ENCODE peak calls at places on chromosomes 3 and 15, in six cellular contexts. L is body of pancreas, X is BE2C, K is IMR-90, R is WTC11, G is GM10248. Z is an unnamed sample.

GRCh38 chr3:158718490-158719170 is 13.6 kb downstream of the RARRES1 start:
- DNase-seq in X (no peak), L (no peak), G (no peak), K (peak), R (no peak), Z (no peak)

GRCh38 chr3:47377186-47377585 is 3.6 kb upstream of the PTPN23 start:
- DNase-seq in K (no peak), R (no peak), X (no peak), G (no peak), L (no peak), Z (no peak)

GRCh38 chr3:158220575-158220974 is 110.7 kb downstream of the RSRC1 start:
- DNase-seq in X (no peak), K (no peak), L (no peak), R (no peak), G (no peak), Z (no peak)

GRCh38 chr15:43516801-43517353 is 531 bp upstream of the MAP1A start:
- DNase-seq in L (no peak), X (no peak), G (no peak), K (peak), R (no peak), Z (peak)

GRCh38 chr3:185943363-185944106 is 5.7 kb upstream of the TRA2B start:
- DNase-seq in L (peak), K (peak), R (peak), G (peak), X (peak), Z (peak)

GRCh38 chr3:196144383-196145105 is 62.7 kb upstream of the TFRC start:
- DNase-seq in K (peak), R (no peak), G (no peak), L (no peak), X (no peak), Z (no peak)

GRCh38 chr3:98741121-98741716 is 21.9 kb upstream of the ST3GAL6 start:
- DNase-seq in K (peak), X (no peak), L (no peak), R (no peak), G (no peak), Z (no peak)

GRCh38 chr3:39149498-39150169 is 3.8 kb downstream of the CSRNP1 start:
- DNase-seq in K (no peak), X (no peak), G (no peak), R (no peak), L (no peak), Z (no peak)

GRCh38 chr3:79354179-79354688 is 413.6 kb downstream of the ROBO1 start:
- DNase-seq in G (no peak), K (no peak), X (no peak), R (no peak), L (no peak), Z (no peak)

GRCh38 chr15:31758126-31758525 is 272.2 kb upstream of the CHRNA7 start:
- DNase-seq in R (no peak), G (no peak), X (peak), K (peak), L (peak), Z (no peak)

GRCh38 chr3:50297896-50298725 is 1.1 kb downstream of the HYAL3 start:
- DNase-seq in K (no peak), R (no peak), X (no peak), G (no peak), L (peak), Z (no peak)

GRCh38 chr15:52136471-52136993 is 24.0 kb upstream of the BCL2L10 start:
- DNase-seq in G (no peak), R (no peak), L (no peak), X (no peak), K (peak), Z (no peak)

GRCh38 chr3:184562146-184562861 is 719 bp downstream of the EPHB3 start:
- DNase-seq in K (no peak), L (no peak), G (no peak), R (no peak), X (no peak), Z (peak)

GRCh38 chr3:170697803-170698350 is 112.0 kb upstream of the SLC7A14 start:
- DNase-seq in X (no peak), R (no peak), L (no peak), G (no peak), K (no peak), Z (no peak)

GRCh38 chr15:100464256-100464655 is 64.5 kb downstream of the CERS3 start:
- DNase-seq in K (no peak), G (no peak), X (no peak), L (no peak), R (no peak), Z (no peak)

DNA sequence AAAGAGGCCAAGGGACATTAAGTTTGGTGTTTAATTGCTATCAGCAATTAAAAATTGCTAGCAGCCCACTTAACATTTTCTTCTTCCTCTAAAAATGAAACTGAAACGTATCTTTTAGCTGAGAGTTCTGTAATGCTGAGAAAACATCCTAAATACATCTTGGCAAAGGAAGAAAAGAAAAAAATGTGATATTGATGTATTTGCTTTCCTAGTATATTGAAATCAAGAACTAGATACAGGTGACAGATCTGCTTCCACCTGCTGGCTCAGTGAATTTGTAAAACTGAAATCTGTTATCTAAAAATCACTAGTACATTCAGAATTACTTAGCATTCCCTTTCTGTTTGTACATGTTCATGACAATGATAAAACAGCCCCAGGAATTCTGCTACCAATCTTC is 283.2 kb downstream of the ZBTB20 start:
- DNase-seq in L (no peak), R (no peak), X (no peak), K (no peak), G (no peak), Z (no peak)
- TF ChIP-seq CTCF in L (no peak), R (no peak), X (no peak), K (no peak), G (no peak), Z (no peak)

GRCh38 chr15:55993804-55994539 is 560 bp upstream of the NEDD4 start:
- DNase-seq in G (peak), K (peak), R (peak), L (no peak), X (no peak), Z (peak)
- TF ChIP-seq CTCF in G (no peak), K (peak), R (no peak), L (no peak), X (peak), Z (no peak)

GRCh38 chr3:128503164-128503651 is 10.2 kb upstream of the GATA2 start:
- DNase-seq in K (no peak), X (peak), R (no peak), L (peak), G (no peak), Z (peak)
- TF ChIP-seq CTCF in K (peak), X (peak), R (no peak), L (peak), G (no peak), Z (no peak)

DNA sequence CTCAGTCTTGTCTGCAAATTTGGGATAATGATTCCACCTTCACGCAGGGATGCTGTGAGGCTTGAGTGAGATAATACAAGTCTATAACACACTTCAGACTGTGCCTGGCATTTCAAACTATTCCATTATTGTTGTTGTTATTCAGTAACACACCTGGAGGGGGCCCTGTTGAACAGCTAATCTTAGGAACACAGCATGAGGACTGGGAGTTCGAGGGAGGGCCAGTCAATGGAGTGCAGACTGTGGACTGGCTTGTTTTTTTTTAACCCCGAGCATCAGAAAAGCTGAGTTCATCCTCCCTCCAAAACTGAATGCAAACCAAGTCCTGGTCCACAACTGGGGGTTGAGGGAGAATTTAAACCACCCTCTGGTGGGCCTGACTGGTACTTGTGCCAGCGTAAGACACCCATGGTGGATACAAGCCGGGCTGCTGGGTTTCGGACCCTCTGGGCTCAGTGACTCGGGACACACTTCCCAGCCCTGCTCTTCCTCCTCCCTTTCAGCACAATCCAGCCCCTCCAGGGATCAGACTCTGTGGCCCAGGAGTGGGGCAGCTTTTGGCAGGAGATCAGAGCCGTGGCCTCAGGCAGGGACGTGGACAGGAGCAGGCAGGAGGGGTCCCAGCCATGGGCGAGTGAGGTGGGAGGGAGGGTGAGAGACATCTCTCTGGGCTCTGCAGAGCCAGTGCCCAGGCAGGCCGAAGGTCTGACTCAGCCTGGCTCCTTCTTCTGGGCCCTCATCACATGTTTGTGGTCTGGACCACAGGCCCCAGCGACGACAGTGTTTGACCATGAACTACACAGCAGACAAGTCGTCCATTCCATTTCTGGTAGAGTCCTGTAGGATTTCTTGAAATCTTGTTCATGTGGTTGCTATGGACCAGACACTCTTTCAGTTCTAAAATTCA is 36.3 kb upstream of the MEX3B start:
- DNase-seq in X (peak), G (no peak), L (no peak), R (peak), K (peak), Z (no peak)
- TF ChIP-seq CTCF in X (peak), G (no peak), L (no peak), R (peak), K (peak), Z (no peak)

GRCh38 chr3:52682016-52682415 is 3.7 kb downstream of the PBRM1 start:
- DNase-seq in G (no peak), X (no peak), L (peak), R (no peak), K (peak), Z (no peak)
- TF ChIP-seq CTCF in G (peak), X (peak), L (no peak), R (no peak), K (peak), Z (no peak)

GRCh38 chr3:12285003-12285555 is 3.8 kb upstream of the PPARG start:
- DNase-seq in K (no peak), R (no peak), G (no peak), X (no peak), L (no peak), Z (no peak)
- TF ChIP-seq CTCF in K (no peak), R (no peak), G (no peak), X (no peak), L (no peak), Z (no peak)

GRCh38 chr15:24823473-24823872 is 131.3 kb upstream of the SNRPN start:
- DNase-seq in K (no peak), R (peak), L (peak), G (no peak), X (no peak), Z (peak)

GRCh38 chr15:24819680-24820079 is 135.1 kb upstream of the SNRPN start:
- DNase-seq in L (no peak), K (no peak), X (no peak), G (no peak), R (no peak), Z (no peak)
- TF ChIP-seq CTCF in L (no peak), K (no peak), X (no peak), G (no peak), R (no peak), Z (peak)

DNA sequence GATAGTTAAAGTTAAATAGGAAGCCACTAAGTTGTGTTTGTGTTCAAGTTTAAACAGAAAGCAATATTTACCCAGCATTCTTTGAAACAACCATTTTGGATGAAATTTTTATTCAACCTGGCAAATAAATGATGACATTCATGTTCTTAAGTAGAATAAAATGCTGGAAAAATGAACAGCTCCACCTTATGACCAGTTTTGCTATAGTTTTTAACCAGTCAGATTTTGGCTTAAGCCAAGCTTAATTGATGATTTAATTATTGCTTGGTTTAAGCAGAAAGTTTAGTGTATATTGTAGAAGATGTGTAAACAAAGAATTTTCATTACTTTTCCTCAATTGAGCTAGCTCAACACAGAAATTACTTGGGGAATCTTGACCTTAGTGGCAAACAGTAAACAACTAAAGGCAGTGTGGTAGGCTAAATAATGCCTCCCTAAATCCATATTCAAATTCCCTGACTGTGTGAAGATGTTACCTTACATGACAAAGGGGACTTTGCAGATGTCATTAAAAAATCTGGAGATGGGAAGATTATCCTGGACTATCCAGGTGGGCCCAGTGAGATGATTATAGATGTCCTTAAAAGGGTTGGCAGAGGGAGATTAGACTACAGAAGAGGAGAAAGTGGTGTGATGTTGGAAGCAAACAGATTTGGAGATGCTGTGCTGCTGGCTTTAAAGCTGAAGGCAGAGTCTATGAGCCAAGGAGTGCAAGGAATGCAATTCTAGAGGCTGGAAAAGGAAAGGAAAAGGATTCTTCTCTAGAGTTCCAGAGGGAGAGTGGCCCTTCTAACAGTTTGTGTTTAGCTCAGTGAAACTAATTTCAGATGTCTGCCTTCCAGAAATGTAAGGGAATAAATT is 448.6 kb upstream of the GOLIM4 start:
- DNase-seq in K (peak), X (no peak), R (no peak), G (no peak), L (no peak), Z (no peak)
- TF ChIP-seq CTCF in K (peak), X (no peak), R (no peak), G (no peak), L (no peak), Z (no peak)

GRCh38 chr15:40306371-40306770 is 1.4 kb downstream of the PLCB2 start:
- DNase-seq in G (no peak), K (no peak), R (no peak), X (no peak), L (peak), Z (no peak)

GRCh38 chr15:40306908-40307307 is 827 bp downstream of the PLCB2 start:
- DNase-seq in R (no peak), G (no peak), X (no peak), L (no peak), K (no peak), Z (no peak)

GRCh38 chr15:40302981-40303380 is 4.8 kb downstream of the PLCB2 start:
- DNase-seq in X (no peak), G (no peak), K (no peak), R (no peak), L (no peak), Z (no peak)

GRCh38 chr15:40303576-40303975 is 4.2 kb downstream of the PLCB2 start:
- DNase-seq in R (no peak), K (no peak), G (no peak), L (no peak), X (no peak), Z (no peak)

DNA sequence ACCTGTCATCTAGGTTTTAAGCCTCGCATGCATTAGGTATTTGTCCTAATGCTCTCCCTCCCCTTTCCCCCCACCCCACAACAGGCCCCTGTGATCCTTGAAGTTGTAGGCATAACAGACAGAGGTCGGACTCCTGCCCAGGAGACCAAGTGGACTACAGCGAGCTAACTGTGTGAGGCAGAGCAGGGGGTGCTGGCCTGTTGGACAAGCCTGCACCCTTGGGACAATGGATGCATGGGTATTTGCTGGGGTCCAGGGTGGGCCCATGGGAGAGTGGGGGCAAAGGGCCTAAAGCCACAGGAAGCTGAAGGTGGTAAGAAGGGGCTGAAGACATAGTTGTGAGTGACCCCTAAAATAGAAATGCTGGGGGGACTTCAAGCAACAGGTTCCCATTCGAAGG is 2.5 kb downstream of the PLCB2 start:
- DNase-seq in G (no peak), X (no peak), K (no peak), R (no peak), L (no peak), Z (no peak)
- TF ChIP-seq CTCF in G (no peak), X (no peak), K (no peak), R (no peak), L (no peak), Z (no peak)

GRCh38 chr15:79193157-79193948 is 89.2 kb upstream of the ANKRD34C start:
- DNase-seq in X (no peak), K (no peak), G (no peak), L (no peak), R (no peak), Z (no peak)

GRCh38 chr15:79197285-79197684 is 85.2 kb upstream of the ANKRD34C start:
- DNase-seq in L (no peak), G (no peak), K (no peak), X (no peak), R (no peak), Z (no peak)

GRCh38 chr15:79194386-79194785 is 88.1 kb upstream of the ANKRD34C start:
- DNase-seq in X (no peak), L (no peak), G (no peak), K (no peak), R (no peak), Z (no peak)

GRCh38 chr15:79195239-79195638 is 87.3 kb upstream of the ANKRD34C start:
- DNase-seq in X (no peak), K (no peak), R (no peak), L (no peak), G (no peak), Z (no peak)

GRCh38 chr15:79195802-79196201 is 86.7 kb upstream of the ANKRD34C start:
- DNase-seq in L (no peak), K (no peak), R (peak), G (no peak), X (no peak), Z (no peak)
- TF ChIP-seq CTCF in L (no peak), K (no peak), R (peak), G (no peak), X (peak), Z (peak)